ENCODE peak calls at places on chromosomes 4 and X, in four cellular contexts. H, V, P and Z are unnamed samples.

GRCh38 chrX:98362630-98363029 is 1478.9 kb downstream of the RPA4 start:
- DNase-seq in H (no peak), P (no peak), V (no peak), Z (no peak)

GRCh38 chr4:20015825-20016224 is 235.9 kb upstream of the SLIT2 start:
- DNase-seq in V (no peak), H (peak; percentile 31), P (peak; percentile 29), Z (no peak)

GRCh38 chrX:6226053-6226645 is 2.5 kb downstream of the NLGN4X start:
- DNase-seq in P (no peak), V (no peak), H (no peak), Z (no peak)

GRCh38 chrX:43882294-43882681 is at the start of gene MAOB:
- DNase-seq in P (no peak), H (no peak), V (no peak), Z (no peak)

GRCh38 chr4:153792007-153792892 is 3.4 kb upstream of the SFRP2 start:
- DNase-seq in V (no peak), H (peak; percentile 47), P (peak; percentile 22), Z (peak; percentile 37)

GRCh38 chr4:47814896-47815295 is 23.0 kb downstream of the CORIN start:
- DNase-seq in V (no peak), P (no peak), H (peak; percentile 48), Z (peak; percentile 62)

GRCh38 chrX:155056877-155057792 is 13.8 kb downstream of the CMC4 start:
- DNase-seq in H (peak; percentile 76), V (peak; percentile 45), P (peak; percentile 76), Z (peak; percentile 78)

GRCh38 chrX:57929373-57929772 is 19.1 kb upstream of the ZXDA start:
- DNase-seq in V (peak; percentile 44), H (peak; percentile 23), P (peak; percentile 57), Z (peak; percentile 63)

GRCh38 chr4:3766207-3766790 is at the start of gene ADRA2C:
- DNase-seq in H (no peak), P (no peak), V (no peak), Z (peak; percentile 6)

GRCh38 chr4:144655491-144655890 is 9.5 kb downstream of the HHIP start:
- DNase-seq in P (peak; percentile 43), H (no peak), V (no peak), Z (no peak)

GRCh38 chrX:33078273-33078672 is 133.1 kb downstream of the DMD start:
- DNase-seq in H (no peak), V (peak; percentile 41), P (no peak), Z (no peak)

GRCh38 chr4:128465523-128465922 is 177.9 kb upstream of the PGRMC2 start:
- DNase-seq in V (no peak), H (no peak), P (no peak), Z (no peak)

GRCh38 chrX:16250296-16250695 is 83.0 kb downstream of the MAGEB17 start:
- DNase-seq in P (no peak), H (no peak), V (no peak), Z (peak; percentile 33)

GRCh38 chr4:54668031-54668611 is 10.4 kb downstream of the KIT start:
- DNase-seq in V (no peak), P (no peak), H (no peak), Z (no peak)

GRCh38 chr4:80006935-80007744 is 65.9 kb downstream of the ANTXR2 start:
- DNase-seq in V (no peak), P (peak; percentile 88), H (peak; percentile 89), Z (peak; percentile 90)

GRCh38 chrX:14694631-14695030 is 165.3 kb downstream of the GLRA2 start:
- DNase-seq in P (peak; percentile 43), V (no peak), H (peak; percentile 2), Z (peak; percentile 45)

GRCh38 chrX:134679226-134679625 is 21.0 kb upstream of the PLAC1 start:
- DNase-seq in P (peak; percentile 66), H (peak; percentile 53), V (no peak), Z (peak; percentile 26)

GRCh38 chr4:850323-850945 is 24.5 kb upstream of the CPLX1 start:
- DNase-seq in V (no peak), H (no peak), P (no peak), Z (no peak)

GRCh38 chrX:149512225-149512885 is 7.2 kb upstream of the IDS start:
- DNase-seq in H (peak; percentile 40), V (peak; percentile 55), P (peak; percentile 57), Z (peak; percentile 64)

GRCh38 chr4:99633772-99634171 is 23.9 kb downstream of the C4orf54 start:
- DNase-seq in P (no peak), V (no peak), H (no peak), Z (no peak)

GRCh38 chr4:151403656-151404055 is 5.3 kb upstream of the FHIP1A start:
- DNase-seq in H (no peak), P (no peak), V (no peak), Z (no peak)

GRCh38 chr4:153634737-153635353 is 49.2 kb upstream of the TLR2 start:
- DNase-seq in V (peak; percentile 49), H (peak; percentile 54), P (peak; percentile 60), Z (peak; percentile 63)

GRCh38 chr4:41620594-41621256 is 82.8 kb downstream of the LIMCH1 start:
- DNase-seq in P (no peak), H (no peak), V (no peak), Z (no peak)

GRCh38 chrX:5399403-5399802 is 829.3 kb downstream of the NLGN4X start:
- DNase-seq in H (no peak), V (no peak), P (no peak), Z (no peak)

GRCh38 chr4:46909078-46909477 is at the start of gene COX7B2:
- DNase-seq in P (no peak), V (no peak), H (no peak), Z (no peak)

GRCh38 chr4:74549936-74550335 is 105.0 kb downstream of the AREG start:
- DNase-seq in P (no peak), V (no peak), H (peak; percentile 56), Z (peak; percentile 44)

GRCh38 chr4:133802741-133803140 is 398.8 kb downstream of the PABPC4L start:
- DNase-seq in P (peak; percentile 47), V (no peak), H (peak; percentile 70), Z (peak; percentile 58)

GRCh38 chr4:139522457-139522856 is 33.6 kb downstream of the SETD7 start:
- DNase-seq in V (no peak), P (no peak), H (no peak), Z (no peak)

GRCh38 chrX:40146471-40147398 is 49.0 kb upstream of the BCOR start:
- DNase-seq in V (peak; percentile 35), H (no peak), P (peak; percentile 53), Z (peak; percentile 49)

DNA sequence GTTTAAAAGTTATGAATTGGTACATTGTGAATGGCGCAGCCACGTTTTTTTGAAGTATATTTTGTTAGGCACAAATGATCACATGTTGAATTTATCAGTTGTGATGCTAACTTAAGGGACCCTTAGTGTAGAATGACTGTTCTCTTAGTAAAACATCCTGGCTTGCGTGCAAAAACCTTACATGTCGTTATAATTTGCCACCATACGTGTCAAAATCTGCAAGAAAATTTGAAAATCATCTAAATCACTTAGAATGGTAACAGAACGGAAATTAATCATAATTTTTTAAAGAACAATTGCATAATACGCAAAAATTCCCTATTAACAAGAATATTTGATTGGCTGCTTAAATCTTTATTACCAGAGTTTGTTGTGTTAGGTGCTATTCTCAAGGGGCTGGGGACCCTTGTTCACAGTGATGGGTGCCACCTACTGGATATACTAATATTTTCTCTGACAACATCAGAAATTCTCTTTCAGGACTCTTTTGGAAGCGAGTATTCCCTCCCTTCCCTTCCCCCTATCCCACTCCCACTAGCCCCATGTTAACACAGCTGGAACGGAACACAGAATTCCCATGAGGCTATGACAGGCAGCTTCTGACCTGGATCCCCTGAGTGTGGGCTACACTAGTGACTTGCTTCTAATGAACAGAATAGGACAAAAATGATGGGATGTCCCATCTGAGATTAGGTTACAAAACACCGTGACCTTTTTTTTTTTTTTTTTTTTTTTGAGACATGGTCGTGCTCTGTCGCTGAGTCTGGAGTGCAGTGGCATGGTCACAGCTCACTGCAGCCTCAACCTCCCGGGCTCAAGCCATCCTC is 71.8 kb downstream of the SUPT20HL2 start:
- DNase-seq in H (peak; percentile 49), V (peak; percentile 62), P (peak; percentile 53), Z (peak; percentile 55)
- TF ChIP-seq CTCF in H (peak; percentile 29), V (peak; percentile 74), P (peak; percentile 27), Z (peak; percentile 42)

DNA sequence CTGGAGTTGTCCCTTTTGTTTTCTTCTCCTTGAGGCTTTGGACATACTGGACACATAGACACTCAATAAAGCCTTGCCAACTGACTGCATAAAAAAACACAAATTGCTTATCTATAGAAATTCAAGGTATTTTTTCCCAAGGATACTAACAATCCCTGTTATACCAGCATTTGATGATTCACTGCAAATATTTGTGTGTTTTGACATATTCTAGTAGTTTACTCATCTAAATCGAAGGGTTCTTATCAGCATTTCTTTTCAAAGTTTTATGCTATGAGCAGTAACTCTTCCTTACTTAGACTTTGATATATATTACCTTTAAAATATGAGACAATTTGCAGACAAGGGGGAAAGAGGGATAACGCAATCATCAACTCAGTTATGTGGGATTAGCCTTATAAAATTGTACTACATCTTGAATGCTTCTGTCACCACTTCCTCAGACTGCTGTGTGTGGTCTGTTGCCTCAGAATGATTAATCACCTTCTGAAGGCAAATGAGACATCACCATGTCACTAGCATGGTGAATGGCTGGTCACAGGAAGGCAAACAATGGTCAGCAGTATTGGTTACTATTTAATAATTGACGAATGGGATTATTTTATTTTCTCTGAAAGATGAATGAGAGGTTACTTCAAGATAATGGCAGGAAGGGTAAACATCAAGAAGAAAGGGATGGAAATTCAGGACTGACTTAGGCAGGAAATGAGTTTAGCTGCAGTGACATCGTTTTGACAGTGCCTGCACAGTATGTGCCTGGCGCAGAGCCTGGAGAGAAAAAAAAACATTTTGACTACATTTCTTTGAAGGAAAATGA is 544.3 kb upstream of the CNKSR2 start:
- DNase-seq in P (peak; percentile 34), V (no peak), H (peak; percentile 27), Z (peak; percentile 27)
- H3K4me3 ChIP-seq in P (no peak overlapping the region), V (no peak overlapping the region), H (no peak overlapping the region), Z (no peak overlapping the region)

GRCh38 chrX:12583543-12583942 is 207.7 kb upstream of the PRPS2 start:
- DNase-seq in V (no peak), P (no peak), H (no peak), Z (no peak)
- TF ChIP-seq CTCF in V (no peak), P (no peak), H (no peak), Z (no peak)

GRCh38 chr4:91035276-91035675 is 908.1 kb downstream of the CCSER1 start:
- DNase-seq in P (no peak), H (peak; percentile 9), V (no peak), Z (no peak)

GRCh38 chr4:91037951-91038350 is 910.8 kb downstream of the CCSER1 start:
- DNase-seq in V (no peak), P (no peak), H (no peak), Z (no peak)

GRCh38 chr4:91028223-91028622 is 901.0 kb downstream of the CCSER1 start:
- DNase-seq in P (no peak), V (no peak), H (no peak), Z (no peak)

GRCh38 chr4:91031761-91032160 is 904.6 kb downstream of the CCSER1 start:
- DNase-seq in V (no peak), P (no peak), H (no peak), Z (no peak)

DNA sequence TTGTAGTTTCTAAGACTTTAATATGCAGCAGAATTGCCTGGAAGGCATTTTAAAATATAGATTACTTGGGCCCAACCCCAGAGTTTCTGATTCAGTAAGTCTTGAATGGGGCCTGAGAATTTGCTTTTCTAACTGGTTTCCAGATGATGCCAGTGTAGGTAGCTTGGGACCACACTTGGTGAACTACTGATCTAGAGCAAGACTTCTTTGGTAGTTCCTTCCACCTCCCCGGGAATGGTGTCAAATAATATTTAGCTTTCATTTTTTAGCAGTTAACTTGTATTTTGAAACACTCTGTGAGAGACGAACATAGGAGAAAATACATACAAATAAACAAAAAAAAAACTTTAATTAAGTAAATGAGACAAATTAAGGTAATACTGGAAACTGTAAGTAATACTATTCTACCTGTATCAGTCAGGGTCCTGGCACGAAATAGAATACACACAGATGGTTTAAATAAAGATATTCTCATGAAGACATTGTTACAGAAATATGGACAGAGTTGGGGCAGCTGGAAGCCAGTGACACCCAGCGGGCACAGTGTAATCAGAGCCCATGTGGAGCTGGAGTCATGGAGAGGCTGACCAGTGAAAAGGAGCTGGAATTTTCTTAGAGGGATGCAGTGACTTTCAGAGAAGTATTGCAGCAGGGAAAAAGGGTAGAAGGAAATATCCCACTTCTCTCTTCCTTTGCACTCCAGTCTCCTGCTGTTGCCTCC is 905.7 kb downstream of the CCSER1 start:
- DNase-seq in P (no peak), V (no peak), H (no peak), Z (peak; percentile 7)
- H3K4me3 ChIP-seq in P (no peak overlapping the region), V (no peak overlapping the region), H (no peak overlapping the region), Z (no peak overlapping the region)